ENCODE peak calls at places on chromosome 6, in ten cellular contexts. V is HTR-8/SVneo; T is AML-193; I is NCI-H460; A is stimulated activated CD8-positive, alpha-beta memory T cell treated with anti-CD3 and anti-CD28 coated beads, Interleukin-15, amount 100 ng/mL, for 24 hours; B is left ventricle myocardium inferior; F is colonic mucosa; C is fibroblast of mammary gland; D is tibial artery; O is Panc1. R is an unnamed sample.

GRCh38 chr6:110098511-110099116 is 80.9 kb downstream of the WASF1 start:
- DNase-seq in D (no peak), V (peak), C (no peak), I (no peak), T (no peak), F (no peak), A (no peak), O (no peak), B (no peak), R (no peak)

GRCh38 chr6:1858865-1859264 is 249.2 kb downstream of the FOXC1 start:
- DNase-seq in A (no peak), T (no peak), F (no peak), B (no peak), C (no peak), O (no peak), D (no peak), I (no peak), V (no peak), R (no peak)

GRCh38 chr6:161631676-161632194 is 357.9 kb upstream of the AGPAT4 start:
- DNase-seq in B (no peak), C (peak), O (no peak), T (no peak), F (no peak), V (no peak), D (no peak), A (no peak), I (no peak), R (no peak)

GRCh38 chr6:41073968-41074691 is 1.4 kb downstream of the NFYA start:
- DNase-seq in V (no peak), T (no peak), F (no peak), D (no peak), I (no peak), O (no peak), C (peak), A (no peak), B (no peak), R (no peak)

GRCh38 chr6:22062807-22063408 is 233.9 kb downstream of the PRL start:
- DNase-seq in A (no peak), C (no peak), F (no peak), B (no peak), D (no peak), I (no peak), V (no peak), T (no peak), O (no peak), R (peak)

GRCh38 chr6:161850572-161850971 is 576.7 kb upstream of the AGPAT4 start:
- DNase-seq in O (no peak), V (no peak), I (no peak), A (no peak), B (no peak), T (no peak), D (no peak), C (no peak), F (no peak), R (no peak)

GRCh38 chr6:88220493-88220892 is 54.3 kb upstream of the CNR1 start:
- DNase-seq in V (no peak), D (no peak), T (peak), B (no peak), I (peak), C (peak), O (no peak), A (no peak), F (no peak), R (no peak)

GRCh38 chr6:5674141-5674540 is 332.6 kb downstream of the NRN1 start:
- DNase-seq in V (no peak), T (no peak), D (no peak), A (no peak), B (no peak), C (peak), O (no peak), I (no peak), F (no peak), R (no peak)

GRCh38 chr6:25279748-25280616 is 808 bp downstream of the CARMIL1 start:
- DNase-seq in T (no peak), C (no peak), F (peak), I (no peak), B (no peak), A (no peak), O (no peak), V (peak), D (no peak), R (no peak)

GRCh38 chr6:41581381-41581991 is 35.3 kb downstream of the FOXP4 start:
- DNase-seq in O (no peak), T (no peak), F (no peak), I (peak), C (peak), V (peak), B (no peak), D (no peak), A (no peak), R (no peak)

GRCh38 chr6:120352491-120352890 is 981.8 kb downstream of the TBC1D32 start:
- DNase-seq in A (no peak), D (no peak), V (no peak), T (no peak), B (no peak), O (no peak), C (no peak), F (no peak), I (no peak), R (no peak)

GRCh38 chr6:18985061-18985460 is 597.9 kb downstream of the RNF144B start:
- DNase-seq in O (no peak), T (no peak), C (no peak), V (no peak), B (no peak), A (no peak), D (no peak), I (no peak), F (no peak), R (no peak)

GRCh38 chr6:87575423-87575822 is 14.4 kb downstream of the RARS2 start:
- DNase-seq in F (no peak), V (no peak), D (no peak), A (no peak), B (no peak), O (no peak), C (no peak), T (no peak), I (no peak), R (no peak)

GRCh38 chr6:36984581-36985383 is 1.2 kb downstream of the MTCH1 start:
- DNase-seq in D (peak), T (no peak), O (no peak), B (no peak), F (peak), C (peak), I (peak), A (no peak), V (peak), R (peak)

GRCh38 chr6:83741089-83741488 is 32.2 kb upstream of the SNAP91 start:
- DNase-seq in F (no peak), D (no peak), B (no peak), A (no peak), O (no peak), V (no peak), C (no peak), I (no peak), T (no peak), R (no peak)

GRCh38 chr6:41705996-41706835 is 29.2 kb downstream of the TFEB start:
- DNase-seq in C (peak), I (peak), T (peak), O (peak), F (peak), V (peak), D (peak), A (no peak), B (peak), R (peak)

GRCh38 chr6:20129290-20130088 is 82.8 kb downstream of the MBOAT1 start:
- DNase-seq in O (no peak), F (no peak), I (no peak), T (no peak), A (no peak), B (no peak), D (no peak), V (no peak), C (peak), R (no peak)

GRCh38 chr6:20610636-20611200 is 76.5 kb downstream of the CDKAL1 start:
- DNase-seq in A (no peak), V (no peak), O (no peak), C (peak), I (no peak), B (no peak), D (no peak), T (no peak), F (no peak), R (no peak)

GRCh38 chr6:151452750-151453427 is 963 bp upstream of the RMND1 start:
- DNase-seq in C (peak), A (no peak), B (peak), D (peak), I (no peak), O (no peak), V (no peak), F (peak), T (peak), R (no peak)

GRCh38 chr6:35034411-35035171 is 106.5 kb downstream of the TCP11 start:
- DNase-seq in T (no peak), V (no peak), I (no peak), F (peak), B (peak), C (peak), O (no peak), A (no peak), D (peak), R (peak)

GRCh38 chr6:154613137-154613676 is 102.7 kb upstream of the CNKSR3 start:
- DNase-seq in I (no peak), D (no peak), F (no peak), C (peak), V (peak), T (no peak), B (no peak), A (no peak), O (no peak), R (no peak)

GRCh38 chr6:157603971-157604370 is 219.1 kb upstream of the SNX9 start:
- DNase-seq in A (no peak), D (no peak), C (no peak), B (no peak), F (no peak), T (no peak), O (no peak), V (no peak), I (no peak), R (no peak)

GRCh38 chr6:111829581-111829980 is 43.7 kb downstream of the FYN start:
- DNase-seq in B (no peak), I (no peak), T (no peak), A (no peak), V (no peak), C (no peak), O (no peak), D (no peak), F (no peak), R (no peak)

GRCh38 chr6:34692280-34692679 is 4.3 kb downstream of the ILRUN start:
- DNase-seq in F (no peak), C (no peak), O (no peak), D (no peak), A (no peak), T (no peak), B (no peak), I (no peak), V (no peak), R (no peak)

GRCh38 chr6:153084393-153084792 is 46.7 kb downstream of the RGS17 start:
- DNase-seq in I (no peak), O (no peak), B (no peak), D (no peak), F (no peak), A (no peak), T (no peak), V (no peak), C (peak), R (no peak)

GRCh38 chr6:168133707-168134398 is 54.8 kb upstream of the FRMD1 start:
- DNase-seq in B (no peak), C (no peak), T (no peak), F (peak), D (no peak), V (no peak), A (no peak), O (no peak), I (no peak), R (peak)

GRCh38 chr6:130366011-130366963 is at the start of gene TMEM200A:
- DNase-seq in T (no peak), A (peak), I (no peak), C (peak), V (peak), O (no peak), D (peak), B (no peak), F (peak), R (no peak)

GRCh38 chr6:38166411-38167240 is 347.1 kb downstream of the ZFAND3 start:
- DNase-seq in O (no peak), T (no peak), I (no peak), D (no peak), C (no peak), A (no peak), B (no peak), V (no peak), F (no peak), R (no peak)

GRCh38 chr6:31652925-31653724 is 664 bp upstream of the BAG6 start:
- DNase-seq in B (peak), A (no peak), T (peak), D (peak), V (peak), F (peak), I (no peak), O (no peak), C (no peak), R (peak)

GRCh38 chr6:39997101-39997635 is 62.9 kb upstream of the MOCS1 start:
- DNase-seq in T (no peak), D (no peak), V (no peak), A (no peak), B (no peak), C (no peak), I (no peak), O (no peak), F (no peak), R (no peak)

GRCh38 chr6:54274383-54274782 is 33.9 kb upstream of the TINAG start:
- DNase-seq in C (no peak), T (no peak), F (no peak), D (no peak), A (no peak), O (no peak), V (no peak), I (no peak), B (no peak), R (no peak)

GRCh38 chr6:125844989-125845388 is 54.2 kb downstream of the NCOA7 start:
- DNase-seq in C (no peak), T (no peak), B (no peak), A (no peak), I (no peak), D (no peak), O (no peak), F (no peak), V (no peak), R (no peak)

GRCh38 chr6:137738197-137738596 is 128.9 kb upstream of the TNFAIP3 start:
- DNase-seq in B (no peak), O (no peak), C (peak), F (no peak), V (peak), A (no peak), D (no peak), I (peak), T (no peak), R (no peak)

GRCh38 chr6:2854394-2854982 is 12.8 kb upstream of the SERPINB1 start:
- DNase-seq in O (no peak), F (no peak), D (no peak), C (peak), I (peak), A (no peak), B (no peak), V (no peak), T (peak), R (peak)

GRCh38 chr6:70415247-70415646 is 1.9 kb downstream of the FAM135A start:
- DNase-seq in I (no peak), T (no peak), O (no peak), C (no peak), A (no peak), F (no peak), B (no peak), V (no peak), D (no peak), R (no peak)

GRCh38 chr6:52994031-52994788 is 874 bp downstream of the GSTA4 start:
- DNase-seq in C (peak), D (no peak), I (no peak), F (peak), O (no peak), V (no peak), A (no peak), B (peak), T (no peak), R (no peak)

GRCh38 chr6:131107166-131107565 is 28.1 kb upstream of the AKAP7 start:
- DNase-seq in V (peak), O (no peak), C (peak), F (no peak), D (no peak), B (no peak), A (no peak), I (no peak), T (no peak), R (no peak)

GRCh38 chr6:14917101-14917500 is 328.8 kb upstream of the JARID2 start:
- DNase-seq in I (no peak), D (no peak), F (no peak), B (no peak), O (no peak), T (no peak), C (peak), V (peak), A (no peak), R (no peak)

GRCh38 chr6:75747985-75748742 is 875 bp upstream of the MYO6 start:
- DNase-seq in C (no peak), I (no peak), B (no peak), F (no peak), D (no peak), O (no peak), A (no peak), V (no peak), T (peak), R (no peak)

GRCh38 chr6:81925201-81925600 is 172.7 kb upstream of the TENT5A start:
- DNase-seq in F (no peak), T (no peak), D (no peak), O (no peak), V (no peak), C (no peak), B (no peak), A (no peak), I (no peak), R (no peak)

R was measured in CD14-positive monocyte.